ENCODE peak calls at places on chromosomes 11 and 22, in eight cellular contexts. One of them, this sample, is unnamed.

GRCh38 chr11:57407010-57407409 is 16.6 kb upstream of the PRG2 start:
- DNase-seq in stomach: no peak
- DNase-seq in sigmoid colon: no peak
- DNase-seq in IMR-90: no peak
- DNase-seq in body of pancreas: no peak
- DNase-seq in testis: no peak
- DNase-seq in Peyer's patch: no peak
- DNase-seq in transverse colon: no peak
- DNase-seq in this sample: no peak

GRCh38 chr11:118401880-118402590 is 629 bp downstream of the ATP5MG start:
- DNase-seq in body of pancreas: no peak
- DNase-seq in transverse colon: no peak
- DNase-seq in stomach: no peak
- DNase-seq in testis: no peak
- DNase-seq in Peyer's patch: no peak
- DNase-seq in sigmoid colon: no peak
- DNase-seq in IMR-90: peak; percentile 92
- DNase-seq in this sample: no peak

GRCh38 chr11:28713850-28714249 is 605.7 kb downstream of the METTL15 start:
- DNase-seq in Peyer's patch: no peak
- DNase-seq in body of pancreas: no peak
- DNase-seq in testis: no peak
- DNase-seq in sigmoid colon: no peak
- DNase-seq in stomach: no peak
- DNase-seq in transverse colon: no peak
- DNase-seq in IMR-90: peak; percentile 58
- DNase-seq in this sample: no peak

GRCh38 chr22:49321477-49322055 is 506.1 kb downstream of the BRD1 start:
- DNase-seq in body of pancreas: no peak
- DNase-seq in Peyer's patch: peak; percentile 32
- DNase-seq in IMR-90: no peak
- DNase-seq in sigmoid colon: no peak
- DNase-seq in transverse colon: no peak
- DNase-seq in stomach: peak; percentile 23
- DNase-seq in testis: peak; percentile 7
- DNase-seq in this sample: peak; percentile 33

GRCh38 chr22:24107668-24108067 is 73.6 kb upstream of the SUSD2 start:
- DNase-seq in transverse colon: peak; percentile 71
- DNase-seq in testis: peak; percentile 84
- DNase-seq in IMR-90: peak; percentile 90
- DNase-seq in sigmoid colon: peak; percentile 97
- DNase-seq in stomach: peak; percentile 61
- DNase-seq in Peyer's patch: peak; percentile 81
- DNase-seq in body of pancreas: peak; percentile 60
- DNase-seq in this sample: peak; percentile 71

GRCh38 chr11:128884703-128885338 is 6.3 kb upstream of the KCNJ5 start:
- DNase-seq in stomach: peak; percentile 70
- DNase-seq in testis: peak; percentile 77
- DNase-seq in IMR-90: peak; percentile 69
- DNase-seq in transverse colon: peak; percentile 76
- DNase-seq in sigmoid colon: peak; percentile 72
- DNase-seq in body of pancreas: peak; percentile 81
- DNase-seq in Peyer's patch: peak; percentile 81
- DNase-seq in this sample: peak; percentile 74

GRCh38 chr11:84264066-84264465 is 977.9 kb upstream of the CCDC90B start:
- DNase-seq in testis: no peak
- DNase-seq in IMR-90: no peak
- DNase-seq in Peyer's patch: no peak
- DNase-seq in stomach: no peak
- DNase-seq in body of pancreas: no peak
- DNase-seq in sigmoid colon: no peak
- DNase-seq in transverse colon: no peak
- DNase-seq in this sample: no peak

GRCh38 chr11:46389450-46390330 is 1.9 kb downstream of the CHRM4 start:
- DNase-seq in IMR-90: peak; percentile 46
- DNase-seq in stomach: peak; percentile 73
- DNase-seq in body of pancreas: peak; percentile 68
- DNase-seq in testis: peak; percentile 80
- DNase-seq in Peyer's patch: peak; percentile 72
- DNase-seq in transverse colon: peak; percentile 68
- DNase-seq in sigmoid colon: peak; percentile 74
- DNase-seq in this sample: peak; percentile 81

GRCh38 chr11:6298605-6299004 is 21.7 kb downstream of the CAVIN3 start:
- DNase-seq in IMR-90: no peak
- DNase-seq in transverse colon: peak; percentile 29
- DNase-seq in body of pancreas: peak; percentile 80
- DNase-seq in testis: peak; percentile 83
- DNase-seq in sigmoid colon: no peak
- DNase-seq in Peyer's patch: peak; percentile 46
- DNase-seq in stomach: peak; percentile 82
- DNase-seq in this sample: peak; percentile 63

GRCh38 chr11:413120-414081 is 1.4 kb downstream of the SIGIRR start:
- DNase-seq in transverse colon: peak; percentile 9
- DNase-seq in Peyer's patch: peak; percentile 48
- DNase-seq in body of pancreas: peak; percentile 4
- DNase-seq in sigmoid colon: no peak
- DNase-seq in testis: no peak
- DNase-seq in IMR-90: no peak
- DNase-seq in stomach: no peak
- DNase-seq in this sample: no peak
- H3K36me3 ChIP-seq in transverse colon: no peaks in the 10 kb centered on the region
- H3K36me3 ChIP-seq in Peyer's patch: no peaks in the 10 kb centered on the region
- H3K36me3 ChIP-seq in body of pancreas: no peaks in the 10 kb centered on the region
- H3K36me3 ChIP-seq in sigmoid colon: no peaks in the 10 kb centered on the region
- H3K36me3 ChIP-seq in testis: no peaks in the 10 kb centered on the region
- H3K36me3 ChIP-seq in IMR-90: no peaks in the 10 kb centered on the region
- H3K36me3 ChIP-seq in stomach: no peaks in the 10 kb centered on the region
- H3K36me3 ChIP-seq in this sample: no peaks in the 10 kb centered on the region

GRCh38 chr11:108221401-108221800 is 1.0 kb downstream of the NPAT start:
- DNase-seq in stomach: no peak
- DNase-seq in testis: no peak
- DNase-seq in IMR-90: peak; percentile 45
- DNase-seq in body of pancreas: no peak
- DNase-seq in transverse colon: no peak
- DNase-seq in sigmoid colon: no peak
- DNase-seq in Peyer's patch: no peak
- DNase-seq in this sample: no peak

GRCh38 chr11:108224366-108224765 is 1.5 kb downstream of the ATM start:
- DNase-seq in body of pancreas: no peak
- DNase-seq in sigmoid colon: no peak
- DNase-seq in Peyer's patch: no peak
- DNase-seq in transverse colon: no peak
- DNase-seq in testis: no peak
- DNase-seq in stomach: no peak
- DNase-seq in IMR-90: no peak
- DNase-seq in this sample: no peak

GRCh38 chr11:108223449-108224149 is 732 bp downstream of the ATM start:
- DNase-seq in IMR-90: peak; percentile 22
- DNase-seq in Peyer's patch: no peak
- DNase-seq in transverse colon: no peak
- DNase-seq in stomach: no peak
- DNase-seq in testis: peak; percentile 31
- DNase-seq in sigmoid colon: no peak
- DNase-seq in body of pancreas: no peak
- DNase-seq in this sample: no peak

GRCh38 chr11:108221981-108222685 is at the start of gene NPAT:
- DNase-seq in testis: no peak
- DNase-seq in sigmoid colon: no peak
- DNase-seq in IMR-90: no peak
- DNase-seq in stomach: peak; percentile 31
- DNase-seq in Peyer's patch: no peak
- DNase-seq in transverse colon: no peak
- DNase-seq in body of pancreas: no peak
- DNase-seq in this sample: no peak

DNA sequence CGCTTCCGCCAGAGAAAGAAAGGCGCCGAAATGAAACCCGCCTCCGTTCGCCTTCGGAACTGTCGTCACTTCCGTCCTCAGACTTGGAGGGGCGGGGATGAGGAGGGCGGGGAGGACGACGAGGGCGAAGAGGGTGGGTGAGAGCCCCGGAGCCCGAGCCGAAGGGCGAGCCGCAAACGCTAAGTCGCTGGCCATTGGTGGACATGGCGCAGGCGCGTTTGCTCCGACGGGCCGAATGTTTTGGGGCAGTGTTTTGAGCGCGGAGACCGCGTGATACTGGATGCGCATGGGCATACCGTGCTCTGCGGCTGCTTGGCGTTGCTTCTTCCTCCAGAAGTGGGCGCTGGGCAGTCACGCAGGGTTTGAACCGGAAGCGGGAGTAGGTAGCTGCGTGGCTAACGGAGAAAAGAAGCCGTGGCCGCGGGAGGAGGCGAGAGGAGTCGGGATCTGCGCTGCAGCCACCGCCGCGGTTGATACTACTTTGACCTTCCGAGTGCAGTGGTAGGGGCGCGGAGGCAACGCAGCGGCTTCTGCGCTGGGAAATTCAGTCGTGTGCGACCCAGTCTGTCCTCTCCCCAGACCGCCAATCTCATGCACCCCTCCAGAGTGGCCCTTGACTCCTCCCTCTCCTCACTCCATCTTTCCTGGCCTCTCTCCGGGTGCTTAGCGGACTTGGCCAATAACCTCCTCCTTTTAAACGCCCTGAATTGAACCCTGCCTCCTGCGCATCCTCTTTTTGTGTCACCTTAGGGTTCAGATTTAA is at the start of gene ATM:
- DNase-seq in IMR-90: peak; percentile 99
- DNase-seq in testis: peak; percentile 99
- DNase-seq in sigmoid colon: peak; percentile 100
- DNase-seq in transverse colon: peak; percentile 99
- DNase-seq in body of pancreas: peak; percentile 99
- DNase-seq in Peyer's patch: peak; percentile 100
- DNase-seq in stomach: peak; percentile 99
- DNase-seq in this sample: peak; percentile 100
- TF ChIP-seq POLR2A in IMR-90: peak; percentile 65
- TF ChIP-seq POLR2A in testis: peak; percentile 13
- TF ChIP-seq POLR2A in sigmoid colon: peak; percentile 20
- TF ChIP-seq POLR2A in transverse colon: peak; percentile 3
- TF ChIP-seq POLR2A in body of pancreas: peak; percentile 74
- TF ChIP-seq POLR2A in Peyer's patch: peak; percentile 12
- TF ChIP-seq POLR2A in stomach: no peak
- TF ChIP-seq POLR2A in this sample: peak; percentile 21

DNA sequence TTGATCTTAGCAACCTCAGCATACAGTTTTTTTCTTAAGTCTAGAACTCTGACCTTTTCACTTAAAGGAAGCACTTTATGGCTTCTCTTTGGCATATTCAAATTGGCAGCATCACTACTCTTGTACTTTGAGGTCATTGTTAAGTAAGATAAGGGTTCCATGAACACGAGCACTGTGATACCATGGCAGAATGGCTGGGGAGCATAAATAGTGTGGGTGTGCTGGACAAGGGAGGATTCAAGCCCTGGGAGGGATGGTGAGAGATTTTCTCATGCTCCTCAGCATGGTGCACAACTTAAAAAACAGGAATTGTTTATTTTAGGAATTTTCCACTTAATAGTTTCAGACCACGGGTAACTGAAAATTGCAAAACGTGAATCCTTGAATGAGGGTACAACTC is 111.4 kb downstream of the ATXN10 start:
- DNase-seq in stomach: no peak
- DNase-seq in body of pancreas: no peak
- DNase-seq in testis: no peak
- DNase-seq in IMR-90: no peak
- DNase-seq in transverse colon: no peak
- DNase-seq in Peyer's patch: no peak
- DNase-seq in sigmoid colon: no peak
- DNase-seq in this sample: no peak
- H3K27ac ChIP-seq in stomach: no peak overlapping the region
- H3K27ac ChIP-seq in body of pancreas: no peak overlapping the region
- H3K27ac ChIP-seq in testis: no peak overlapping the region
- H3K27ac ChIP-seq in IMR-90: no peak overlapping the region
- H3K27ac ChIP-seq in transverse colon: no peak overlapping the region
- H3K27ac ChIP-seq in Peyer's patch: no peak overlapping the region
- H3K27ac ChIP-seq in sigmoid colon: no peak overlapping the region
- H3K27ac ChIP-seq in this sample: peak overlapping the region; percentile 45

GRCh38 chr22:42976534-42976933 is 38.4 kb downstream of the PACSIN2 start:
- DNase-seq in IMR-90: no peak
- DNase-seq in Peyer's patch: no peak
- DNase-seq in sigmoid colon: no peak
- DNase-seq in stomach: no peak
- DNase-seq in body of pancreas: no peak
- DNase-seq in transverse colon: no peak
- DNase-seq in testis: no peak
- DNase-seq in this sample: no peak
- H3K36me3 ChIP-seq in IMR-90: no peaks in the 10 kb centered on the region
- H3K36me3 ChIP-seq in Peyer's patch: no peaks in the 10 kb centered on the region
- H3K36me3 ChIP-seq in sigmoid colon: no peaks in the 10 kb centered on the region
- H3K36me3 ChIP-seq in stomach: no peaks in the 10 kb centered on the region
- H3K36me3 ChIP-seq in body of pancreas: no peaks in the 10 kb centered on the region
- H3K36me3 ChIP-seq in transverse colon: no peaks in the 10 kb centered on the region
- H3K36me3 ChIP-seq in testis: no peaks in the 10 kb centered on the region
- H3K36me3 ChIP-seq in this sample: no peaks in the 10 kb centered on the region

DNA sequence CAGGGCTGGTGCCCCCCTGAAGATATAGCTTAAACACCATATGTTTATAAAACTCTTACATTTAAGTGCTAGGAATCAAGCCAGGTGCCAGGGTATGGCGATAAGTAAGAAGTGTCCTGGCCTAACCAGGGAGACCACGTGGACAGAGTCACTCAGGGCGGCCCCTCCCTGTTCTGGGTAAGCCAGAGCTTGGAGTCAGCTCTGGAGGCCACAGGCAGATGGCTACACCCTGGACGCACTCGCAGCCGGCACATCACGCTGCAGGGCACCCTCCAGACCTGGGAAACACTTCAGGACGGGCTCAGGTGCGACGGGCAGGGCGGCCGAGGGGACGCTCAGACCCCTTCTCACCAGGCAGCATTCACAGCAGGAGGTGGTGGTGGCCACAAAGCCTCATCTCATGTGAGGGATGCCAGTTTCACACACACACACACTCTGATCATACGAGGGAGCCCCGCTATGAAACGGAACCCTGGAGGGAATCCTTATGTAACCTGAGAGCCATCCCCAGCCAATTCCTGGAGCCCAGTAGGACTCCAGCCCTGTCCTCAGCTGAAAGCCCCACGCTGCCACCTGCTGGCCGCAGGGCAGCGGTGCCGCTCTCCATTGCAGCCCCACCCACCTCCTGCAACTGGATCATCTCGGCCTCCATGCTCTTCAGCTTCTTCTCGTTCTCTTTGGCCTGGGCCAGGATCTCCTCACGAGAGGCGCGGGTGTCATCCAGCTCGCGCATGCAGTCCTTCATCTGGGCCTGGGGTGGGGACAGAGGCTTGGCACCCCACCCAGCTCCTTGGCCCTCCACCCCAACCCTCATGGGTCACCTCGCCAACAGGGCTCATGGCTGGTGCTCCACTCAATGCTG is 33.4 kb downstream of the APOL1 start:
- DNase-seq in Peyer's patch: peak; percentile 82
- DNase-seq in testis: peak; percentile 88
- DNase-seq in sigmoid colon: peak; percentile 94
- DNase-seq in stomach: peak; percentile 74
- DNase-seq in transverse colon: peak; percentile 75
- DNase-seq in IMR-90: peak; percentile 72
- DNase-seq in body of pancreas: peak; percentile 66
- DNase-seq in this sample: peak; percentile 85
- TF ChIP-seq POLR2A in Peyer's patch: no peak
- TF ChIP-seq POLR2A in testis: no peak
- TF ChIP-seq POLR2A in sigmoid colon: no peak
- TF ChIP-seq POLR2A in stomach: no peak
- TF ChIP-seq POLR2A in transverse colon: no peak
- TF ChIP-seq POLR2A in IMR-90: no peak
- TF ChIP-seq POLR2A in body of pancreas: no peak
- TF ChIP-seq POLR2A in this sample: no peak

GRCh38 chr11:123487157-123487744 is 57.2 kb downstream of the GRAMD1B start:
- DNase-seq in body of pancreas: no peak
- DNase-seq in stomach: no peak
- DNase-seq in IMR-90: no peak
- DNase-seq in testis: no peak
- DNase-seq in transverse colon: no peak
- DNase-seq in Peyer's patch: no peak
- DNase-seq in sigmoid colon: no peak
- DNase-seq in this sample: no peak
- H3K27ac ChIP-seq in body of pancreas: no peak overlapping the region
- H3K27ac ChIP-seq in stomach: no peak overlapping the region
- H3K27ac ChIP-seq in IMR-90: no peak overlapping the region
- H3K27ac ChIP-seq in testis: no peak overlapping the region
- H3K27ac ChIP-seq in transverse colon: no peak overlapping the region
- H3K27ac ChIP-seq in Peyer's patch: no peak overlapping the region
- H3K27ac ChIP-seq in sigmoid colon: no peak overlapping the region
- H3K27ac ChIP-seq in this sample: no peak overlapping the region

This sample was measured in right lobe of liver.